ENCODE peak calls at places on chromosome 4, in six cellular contexts. One of them, this sample, is unnamed.

GRCh38 chr4:165048170-165048569 is 5.5 kb upstream of the TRIM75 start:
- DNase-seq in T1000: no peak
- DNase-seq in ovary: no peak
- DNase-seq in thyroid gland: no peak
- DNase-seq in stimulated activated CD4-positive, alpha-beta T cell treated with anti-CD3 and anti-CD28 coated beads, Interleukin-15, amount 100 ng/mL, for 1 hour: no peak
- DNase-seq in hippocampal formation: no peak
- DNase-seq in this sample: no peak

GRCh38 chr4:89357346-89357745 is 49.7 kb upstream of the GPRIN3 start:
- DNase-seq in stimulated activated CD4-positive, alpha-beta T cell treated with anti-CD3 and anti-CD28 coated beads, Interleukin-15, amount 100 ng/mL, for 1 hour: no peak
- DNase-seq in ovary: no peak
- DNase-seq in thyroid gland: no peak
- DNase-seq in hippocampal formation: no peak
- DNase-seq in T1000: no peak
- DNase-seq in this sample: no peak

GRCh38 chr4:158826882-158827281 is 58.1 kb downstream of the FNIP2 start:
- DNase-seq in T1000: no peak
- DNase-seq in ovary: no peak
- DNase-seq in thyroid gland: peak; percentile 40
- DNase-seq in stimulated activated CD4-positive, alpha-beta T cell treated with anti-CD3 and anti-CD28 coated beads, Interleukin-15, amount 100 ng/mL, for 1 hour: no peak
- DNase-seq in hippocampal formation: no peak
- DNase-seq in this sample: no peak

GRCh38 chr4:29278580-29278979 is 1441.6 kb upstream of the PCDH7 start:
- DNase-seq in ovary: no peak
- DNase-seq in thyroid gland: no peak
- DNase-seq in stimulated activated CD4-positive, alpha-beta T cell treated with anti-CD3 and anti-CD28 coated beads, Interleukin-15, amount 100 ng/mL, for 1 hour: no peak
- DNase-seq in hippocampal formation: no peak
- DNase-seq in T1000: no peak
- DNase-seq in this sample: no peak

GRCh38 chr4:43130228-43131021 is 237.9 kb downstream of the GRXCR1 start:
- DNase-seq in hippocampal formation: no peak
- DNase-seq in thyroid gland: no peak
- DNase-seq in stimulated activated CD4-positive, alpha-beta T cell treated with anti-CD3 and anti-CD28 coated beads, Interleukin-15, amount 100 ng/mL, for 1 hour: no peak
- DNase-seq in ovary: no peak
- DNase-seq in T1000: no peak
- DNase-seq in this sample: no peak

GRCh38 chr4:100895572-100896197 is 377.9 kb upstream of the EMCN start:
- DNase-seq in hippocampal formation: no peak
- DNase-seq in thyroid gland: no peak
- DNase-seq in ovary: no peak
- DNase-seq in T1000: no peak
- DNase-seq in stimulated activated CD4-positive, alpha-beta T cell treated with anti-CD3 and anti-CD28 coated beads, Interleukin-15, amount 100 ng/mL, for 1 hour: no peak
- DNase-seq in this sample: no peak

GRCh38 chr4:10575414-10575813 is 109.2 kb downstream of the CLNK start:
- DNase-seq in stimulated activated CD4-positive, alpha-beta T cell treated with anti-CD3 and anti-CD28 coated beads, Interleukin-15, amount 100 ng/mL, for 1 hour: no peak
- DNase-seq in thyroid gland: no peak
- DNase-seq in T1000: no peak
- DNase-seq in hippocampal formation: no peak
- DNase-seq in ovary: no peak
- DNase-seq in this sample: no peak

GRCh38 chr4:57442834-57443291 is 332.7 kb upstream of the IGFBP7 start:
- DNase-seq in stimulated activated CD4-positive, alpha-beta T cell treated with anti-CD3 and anti-CD28 coated beads, Interleukin-15, amount 100 ng/mL, for 1 hour: no peak
- DNase-seq in hippocampal formation: peak; percentile 38
- DNase-seq in ovary: no peak
- DNase-seq in T1000: peak; percentile 6
- DNase-seq in thyroid gland: peak; percentile 65
- DNase-seq in this sample: peak; percentile 38

GRCh38 chr4:4575284-4576211 is 33.7 kb upstream of the STX18 start:
- DNase-seq in stimulated activated CD4-positive, alpha-beta T cell treated with anti-CD3 and anti-CD28 coated beads, Interleukin-15, amount 100 ng/mL, for 1 hour: peak; percentile 57
- DNase-seq in ovary: peak; percentile 72
- DNase-seq in hippocampal formation: peak; percentile 10
- DNase-seq in T1000: no peak
- DNase-seq in thyroid gland: peak; percentile 63
- DNase-seq in this sample: peak; percentile 65

GRCh38 chr4:142402925-142403324 is 443.2 kb downstream of the INPP4B start:
- DNase-seq in hippocampal formation: no peak
- DNase-seq in thyroid gland: no peak
- DNase-seq in ovary: no peak
- DNase-seq in T1000: no peak
- DNase-seq in stimulated activated CD4-positive, alpha-beta T cell treated with anti-CD3 and anti-CD28 coated beads, Interleukin-15, amount 100 ng/mL, for 1 hour: no peak
- DNase-seq in this sample: no peak

GRCh38 chr4:52106701-52107100 is 55.6 kb downstream of the SPATA18 start:
- DNase-seq in ovary: no peak
- DNase-seq in T1000: no peak
- DNase-seq in stimulated activated CD4-positive, alpha-beta T cell treated with anti-CD3 and anti-CD28 coated beads, Interleukin-15, amount 100 ng/mL, for 1 hour: no peak
- DNase-seq in hippocampal formation: no peak
- DNase-seq in thyroid gland: no peak
- DNase-seq in this sample: no peak

GRCh38 chr4:103786014-103786413 is 66.2 kb upstream of the TACR3 start:
- DNase-seq in hippocampal formation: no peak
- DNase-seq in ovary: no peak
- DNase-seq in thyroid gland: peak; percentile 11
- DNase-seq in stimulated activated CD4-positive, alpha-beta T cell treated with anti-CD3 and anti-CD28 coated beads, Interleukin-15, amount 100 ng/mL, for 1 hour: no peak
- DNase-seq in T1000: no peak
- DNase-seq in this sample: no peak

GRCh38 chr4:98519268-98519993 is 139.0 kb downstream of the TSPAN5 start:
- DNase-seq in stimulated activated CD4-positive, alpha-beta T cell treated with anti-CD3 and anti-CD28 coated beads, Interleukin-15, amount 100 ng/mL, for 1 hour: no peak
- DNase-seq in thyroid gland: no peak
- DNase-seq in T1000: no peak
- DNase-seq in hippocampal formation: no peak
- DNase-seq in ovary: peak; percentile 49
- DNase-seq in this sample: no peak

GRCh38 chr4:54961357-54961975 is 163.9 kb downstream of the KDR start:
- DNase-seq in ovary: no peak
- DNase-seq in hippocampal formation: peak; percentile 60
- DNase-seq in thyroid gland: no peak
- DNase-seq in T1000: no peak
- DNase-seq in stimulated activated CD4-positive, alpha-beta T cell treated with anti-CD3 and anti-CD28 coated beads, Interleukin-15, amount 100 ng/mL, for 1 hour: no peak
- DNase-seq in this sample: no peak

GRCh38 chr4:6352031-6352763 is 82.5 kb downstream of the WFS1 start:
- DNase-seq in stimulated activated CD4-positive, alpha-beta T cell treated with anti-CD3 and anti-CD28 coated beads, Interleukin-15, amount 100 ng/mL, for 1 hour: no peak
- DNase-seq in hippocampal formation: no peak
- DNase-seq in ovary: no peak
- DNase-seq in T1000: no peak
- DNase-seq in thyroid gland: no peak
- DNase-seq in this sample: no peak

GRCh38 chr4:15779336-15779735 is 1.2 kb downstream of the CD38 start:
- DNase-seq in hippocampal formation: peak; percentile 42
- DNase-seq in T1000: no peak
- DNase-seq in stimulated activated CD4-positive, alpha-beta T cell treated with anti-CD3 and anti-CD28 coated beads, Interleukin-15, amount 100 ng/mL, for 1 hour: no peak
- DNase-seq in ovary: peak; percentile 30
- DNase-seq in thyroid gland: peak; percentile 46
- DNase-seq in this sample: peak; percentile 53

GRCh38 chr4:48228887-48229462 is 40.7 kb downstream of the TEC start:
- DNase-seq in hippocampal formation: no peak
- DNase-seq in stimulated activated CD4-positive, alpha-beta T cell treated with anti-CD3 and anti-CD28 coated beads, Interleukin-15, amount 100 ng/mL, for 1 hour: no peak
- DNase-seq in thyroid gland: no peak
- DNase-seq in T1000: no peak
- DNase-seq in ovary: no peak
- DNase-seq in this sample: no peak

GRCh38 chr4:19213388-19213787 is 1038.3 kb upstream of the SLIT2 start:
- DNase-seq in stimulated activated CD4-positive, alpha-beta T cell treated with anti-CD3 and anti-CD28 coated beads, Interleukin-15, amount 100 ng/mL, for 1 hour: no peak
- DNase-seq in ovary: no peak
- DNase-seq in hippocampal formation: no peak
- DNase-seq in T1000: no peak
- DNase-seq in thyroid gland: no peak
- DNase-seq in this sample: no peak

GRCh38 chr4:121714548-121714947 is 17.8 kb upstream of the ANXA5 start:
- DNase-seq in stimulated activated CD4-positive, alpha-beta T cell treated with anti-CD3 and anti-CD28 coated beads, Interleukin-15, amount 100 ng/mL, for 1 hour: no peak
- DNase-seq in thyroid gland: no peak
- DNase-seq in T1000: no peak
- DNase-seq in hippocampal formation: no peak
- DNase-seq in ovary: no peak
- DNase-seq in this sample: no peak

GRCh38 chr4:1512738-1513660 is 106.8 kb upstream of the NKX1-1 start:
- DNase-seq in ovary: no peak
- DNase-seq in T1000: no peak
- DNase-seq in thyroid gland: peak; percentile 46
- DNase-seq in hippocampal formation: no peak
- DNase-seq in stimulated activated CD4-positive, alpha-beta T cell treated with anti-CD3 and anti-CD28 coated beads, Interleukin-15, amount 100 ng/mL, for 1 hour: peak; percentile 45
- DNase-seq in this sample: peak; percentile 30

GRCh38 chr4:3462321-3462789 is 751 bp upstream of the DOK7 start:
- DNase-seq in T1000: no peak
- DNase-seq in stimulated activated CD4-positive, alpha-beta T cell treated with anti-CD3 and anti-CD28 coated beads, Interleukin-15, amount 100 ng/mL, for 1 hour: no peak
- DNase-seq in thyroid gland: no peak
- DNase-seq in hippocampal formation: no peak
- DNase-seq in ovary: no peak
- DNase-seq in this sample: peak; percentile 19

GRCh38 chr4:87838207-87838606 is 5.4 kb downstream of the MEPE start:
- DNase-seq in hippocampal formation: peak; percentile 41
- DNase-seq in T1000: no peak
- DNase-seq in thyroid gland: no peak
- DNase-seq in stimulated activated CD4-positive, alpha-beta T cell treated with anti-CD3 and anti-CD28 coated beads, Interleukin-15, amount 100 ng/mL, for 1 hour: no peak
- DNase-seq in ovary: no peak
- DNase-seq in this sample: no peak

GRCh38 chr4:124173892-124174291 is 538.6 kb downstream of the ANKRD50 start:
- DNase-seq in stimulated activated CD4-positive, alpha-beta T cell treated with anti-CD3 and anti-CD28 coated beads, Interleukin-15, amount 100 ng/mL, for 1 hour: no peak
- DNase-seq in ovary: no peak
- DNase-seq in T1000: no peak
- DNase-seq in hippocampal formation: no peak
- DNase-seq in thyroid gland: no peak
- DNase-seq in this sample: no peak

GRCh38 chr4:24104173-24104572 is 214.3 kb upstream of the PPARGC1A start:
- DNase-seq in stimulated activated CD4-positive, alpha-beta T cell treated with anti-CD3 and anti-CD28 coated beads, Interleukin-15, amount 100 ng/mL, for 1 hour: no peak
- DNase-seq in hippocampal formation: no peak
- DNase-seq in ovary: peak; percentile 14
- DNase-seq in thyroid gland: peak; percentile 11
- DNase-seq in T1000: no peak
- DNase-seq in this sample: no peak

GRCh38 chr4:156790866-156791265 is 180.7 kb downstream of the PDGFC start:
- DNase-seq in hippocampal formation: no peak
- DNase-seq in T1000: peak; percentile 18
- DNase-seq in ovary: no peak
- DNase-seq in thyroid gland: no peak
- DNase-seq in stimulated activated CD4-positive, alpha-beta T cell treated with anti-CD3 and anti-CD28 coated beads, Interleukin-15, amount 100 ng/mL, for 1 hour: no peak
- DNase-seq in this sample: no peak

GRCh38 chr4:23333556-23333945 is 556.3 kb downstream of the PPARGC1A start:
- DNase-seq in hippocampal formation: no peak
- DNase-seq in thyroid gland: no peak
- DNase-seq in T1000: peak; percentile 74
- DNase-seq in stimulated activated CD4-positive, alpha-beta T cell treated with anti-CD3 and anti-CD28 coated beads, Interleukin-15, amount 100 ng/mL, for 1 hour: no peak
- DNase-seq in ovary: no peak
- DNase-seq in this sample: no peak

GRCh38 chr4:7169134-7169533 is 23.2 kb upstream of the SORCS2 start:
- DNase-seq in T1000: no peak
- DNase-seq in hippocampal formation: no peak
- DNase-seq in thyroid gland: no peak
- DNase-seq in ovary: peak; percentile 3
- DNase-seq in stimulated activated CD4-positive, alpha-beta T cell treated with anti-CD3 and anti-CD28 coated beads, Interleukin-15, amount 100 ng/mL, for 1 hour: no peak
- DNase-seq in this sample: no peak

GRCh38 chr4:41658106-41658505 is 90.4 kb downstream of the PHOX2B start:
- DNase-seq in thyroid gland: no peak
- DNase-seq in stimulated activated CD4-positive, alpha-beta T cell treated with anti-CD3 and anti-CD28 coated beads, Interleukin-15, amount 100 ng/mL, for 1 hour: no peak
- DNase-seq in ovary: no peak
- DNase-seq in T1000: no peak
- DNase-seq in hippocampal formation: no peak
- DNase-seq in this sample: no peak

GRCh38 chr4:185916231-185916630 is 104.2 kb upstream of the SORBS2 start:
- DNase-seq in ovary: no peak
- DNase-seq in T1000: no peak
- DNase-seq in thyroid gland: no peak
- DNase-seq in stimulated activated CD4-positive, alpha-beta T cell treated with anti-CD3 and anti-CD28 coated beads, Interleukin-15, amount 100 ng/mL, for 1 hour: no peak
- DNase-seq in hippocampal formation: no peak
- DNase-seq in this sample: no peak

GRCh38 chr4:143482753-143483362 is 30.6 kb upstream of the SMARCA5 start:
- DNase-seq in thyroid gland: no peak
- DNase-seq in hippocampal formation: peak; percentile 78
- DNase-seq in stimulated activated CD4-positive, alpha-beta T cell treated with anti-CD3 and anti-CD28 coated beads, Interleukin-15, amount 100 ng/mL, for 1 hour: no peak
- DNase-seq in T1000: no peak
- DNase-seq in ovary: no peak
- DNase-seq in this sample: no peak

GRCh38 chr4:1126506-1126905 is 13.1 kb upstream of the RNF212 start:
- DNase-seq in stimulated activated CD4-positive, alpha-beta T cell treated with anti-CD3 and anti-CD28 coated beads, Interleukin-15, amount 100 ng/mL, for 1 hour: no peak
- DNase-seq in thyroid gland: no peak
- DNase-seq in hippocampal formation: no peak
- DNase-seq in ovary: no peak
- DNase-seq in T1000: no peak
- DNase-seq in this sample: no peak

GRCh38 chr4:71841336-71841735 is 57.5 kb upstream of the GC start:
- DNase-seq in stimulated activated CD4-positive, alpha-beta T cell treated with anti-CD3 and anti-CD28 coated beads, Interleukin-15, amount 100 ng/mL, for 1 hour: no peak
- DNase-seq in T1000: no peak
- DNase-seq in ovary: no peak
- DNase-seq in thyroid gland: no peak
- DNase-seq in hippocampal formation: no peak
- DNase-seq in this sample: no peak

GRCh38 chr4:48028654-48029053 is 12.1 kb downstream of the NIPAL1 start:
- DNase-seq in thyroid gland: no peak
- DNase-seq in T1000: no peak
- DNase-seq in ovary: no peak
- DNase-seq in hippocampal formation: no peak
- DNase-seq in stimulated activated CD4-positive, alpha-beta T cell treated with anti-CD3 and anti-CD28 coated beads, Interleukin-15, amount 100 ng/mL, for 1 hour: no peak
- DNase-seq in this sample: no peak

GRCh38 chr4:125368161-125368560 is 53.4 kb downstream of the FAT4 start:
- DNase-seq in thyroid gland: no peak
- DNase-seq in hippocampal formation: no peak
- DNase-seq in stimulated activated CD4-positive, alpha-beta T cell treated with anti-CD3 and anti-CD28 coated beads, Interleukin-15, amount 100 ng/mL, for 1 hour: no peak
- DNase-seq in ovary: no peak
- DNase-seq in T1000: no peak
- DNase-seq in this sample: no peak